ENCODE peak calls at places on chromosomes 1 and 21, in six cellular contexts. B, L, R, J, D and P are unnamed samples.

GRCh38 chr21:36430841-36431240 is 45.6 kb downstream of the CHAF1B start:
- DNase-seq in B (no peak), L (no peak), R (no peak), J (no peak), D (no peak), P (no peak)

GRCh38 chr1:159197767-159198557 is 6.7 kb upstream of the ACKR1 start:
- DNase-seq in B (peak), L (no peak), R (peak), J (peak), D (peak), P (peak)

GRCh38 chr1:64404202-64404601 is 65.7 kb upstream of the CACHD1 start:
- DNase-seq in B (no peak), L (no peak), R (no peak), J (no peak), D (no peak), P (no peak)

GRCh38 chr21:35352066-35352770 is 303.1 kb upstream of the RUNX1 start:
- DNase-seq in B (no peak), L (no peak), R (no peak), J (no peak), D (no peak), P (no peak)

GRCh38 chr1:19828546-19828945 is 13.5 kb upstream of the RNF186 start:
- DNase-seq in B (no peak), L (no peak), R (no peak), J (no peak), D (no peak), P (no peak)

GRCh38 chr1:193479187-193479586 is 292.8 kb upstream of the B3GALT2 start:
- DNase-seq in B (no peak), L (peak), R (no peak), J (no peak), D (no peak), P (no peak)

GRCh38 chr1:151815716-151816327 is 10.6 kb upstream of the LINGO4 start:
- DNase-seq in B (no peak), L (no peak), R (no peak), J (no peak), D (no peak), P (no peak)

GRCh38 chr1:37515185-37516034 is 844 bp upstream of the MEAF6 start:
- DNase-seq in B (no peak), L (no peak), R (no peak), J (no peak), D (no peak), P (no peak)

GRCh38 chr1:193634876-193635275 is 448.5 kb upstream of the B3GALT2 start:
- DNase-seq in B (no peak), L (no peak), R (no peak), J (no peak), D (no peak), P (no peak)

GRCh38 chr1:225754940-225755635 is 22.5 kb upstream of the SRP9 start:
- DNase-seq in B (no peak), L (no peak), R (no peak), J (no peak), D (peak), P (no peak)
- TF ChIP-seq SP1 in B (no peak), L (no peak), R (peak), J (no peak), D (no peak), P (no peak)

DNA sequence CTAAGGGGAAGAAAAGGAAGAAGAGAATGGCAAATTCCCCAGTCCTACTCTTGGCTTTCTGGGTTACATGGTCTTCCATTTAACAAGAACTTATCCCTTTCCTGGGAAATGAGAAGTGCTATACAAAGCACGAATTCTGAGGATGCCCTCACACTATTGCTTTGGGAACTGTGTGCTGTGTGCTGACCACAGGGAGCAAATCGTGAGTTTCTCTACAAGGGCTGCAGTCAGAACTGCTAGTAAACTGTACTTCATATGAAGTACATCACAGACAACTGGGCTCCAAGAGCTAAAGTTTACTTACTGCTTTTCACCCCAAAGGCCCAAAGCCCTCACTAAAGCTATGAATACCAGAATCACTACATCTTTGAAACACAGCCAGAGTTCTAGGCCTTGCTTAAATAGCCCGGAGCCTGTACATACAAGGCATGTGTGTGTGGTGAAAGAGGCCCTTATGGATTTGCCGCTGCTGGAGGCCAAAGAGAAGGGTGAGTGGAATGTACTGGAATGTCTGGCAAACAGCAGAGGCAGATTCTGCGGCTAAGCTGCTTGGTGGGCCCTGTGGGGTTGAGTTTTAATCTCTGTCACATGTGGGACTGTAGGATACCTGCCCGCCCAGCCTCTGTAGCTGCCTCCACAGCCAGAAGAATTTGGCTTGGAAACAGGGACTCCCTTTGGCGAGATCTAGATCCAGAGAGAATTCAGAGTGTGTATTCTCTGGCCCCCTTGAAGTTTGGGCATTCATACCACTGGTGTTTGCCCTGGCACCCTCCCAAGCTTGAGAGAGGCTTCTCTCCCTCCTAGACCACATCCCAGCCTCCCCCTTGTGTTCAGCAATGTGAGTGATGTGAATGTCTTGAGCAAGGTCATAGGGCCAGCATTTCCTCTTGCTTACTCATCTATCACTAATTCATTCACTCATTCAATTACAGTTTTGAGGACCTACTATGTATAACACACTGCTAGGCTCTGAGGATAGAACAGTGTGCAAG is 21.9 kb upstream of the TRIM67 start:
- DNase-seq in B (no peak), L (no peak), R (no peak), J (no peak), D (peak), P (no peak)
- TF ChIP-seq CTCF in B (no peak), L (no peak), R (no peak), J (no peak), D (no peak), P (no peak)

DNA sequence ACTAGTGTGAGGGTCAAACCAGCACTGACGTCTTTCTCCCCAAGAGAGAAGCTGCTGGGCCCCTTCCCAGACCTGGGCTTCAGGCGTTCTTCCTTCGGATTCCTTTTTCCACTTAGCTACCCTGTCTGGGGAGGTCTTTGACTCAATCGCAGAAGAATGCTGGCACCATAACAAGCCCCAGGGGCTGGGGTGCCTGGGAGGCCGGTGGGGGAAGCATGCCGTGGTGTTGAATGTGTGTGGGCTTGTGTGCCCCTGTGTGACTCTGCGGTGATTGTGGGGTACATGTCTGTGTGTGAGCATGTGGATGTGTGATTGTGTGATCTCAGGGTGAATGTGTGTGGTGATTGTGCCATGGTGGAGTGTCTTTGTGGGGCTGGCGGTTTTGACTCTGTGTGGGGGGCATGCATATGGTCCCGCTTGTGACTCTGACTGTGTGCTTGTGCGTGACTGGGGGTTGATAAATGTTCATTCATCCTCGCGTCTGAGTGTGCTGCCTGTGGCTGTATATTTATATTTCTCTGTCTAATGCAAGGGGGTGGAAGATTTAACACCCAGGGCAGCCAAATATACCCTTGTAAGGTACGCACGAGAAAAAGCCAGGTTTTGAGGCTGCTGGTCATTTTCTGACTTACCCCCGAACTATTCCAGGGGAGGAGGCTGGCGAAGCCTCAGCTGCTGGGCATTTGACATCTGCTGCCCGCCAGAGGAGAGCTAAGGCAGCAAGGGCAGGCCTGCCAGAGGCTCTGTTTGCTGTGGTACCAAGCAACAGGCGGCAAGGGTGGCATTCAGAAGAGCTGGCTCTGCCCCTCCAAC is 1.1 kb upstream of the SYNC start:
- DNase-seq in B (no peak), L (no peak), R (no peak), J (no peak), D (no peak), P (no peak)
- TF ChIP-seq SP1 in B (no peak), L (no peak), R (no peak), J (no peak), D (no peak), P (no peak)

DNA sequence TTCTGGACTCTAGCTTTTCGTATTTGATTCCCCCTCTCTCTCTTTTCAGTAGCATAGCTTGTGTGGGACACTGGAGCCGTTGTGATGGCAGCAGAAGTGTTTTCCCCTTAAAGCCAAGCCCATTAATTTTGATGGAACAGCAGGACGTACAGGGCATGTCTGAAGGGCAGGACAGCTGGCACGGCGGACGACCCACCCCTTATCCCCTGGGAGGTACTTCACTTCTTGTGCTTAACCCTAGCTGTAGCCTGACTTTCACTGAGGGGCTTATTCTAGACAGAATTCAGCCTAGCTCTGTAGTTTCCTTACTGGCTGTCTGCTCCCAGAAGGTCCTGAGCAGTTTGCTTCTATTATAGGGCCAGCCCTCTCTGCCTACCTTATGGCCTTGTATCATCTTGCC is 8.6 kb upstream of the PPFIA4 start:
- DNase-seq in B (no peak), L (no peak), R (no peak), J (no peak), D (no peak), P (no peak)
- TF ChIP-seq CTCF in B (no peak), L (no peak), R (no peak), J (no peak), D (no peak), P (no peak)

GRCh38 chr1:169999357-169999756 is 75.1 kb downstream of the KIFAP3 start:
- DNase-seq in B (no peak), L (no peak), R (peak), J (no peak), D (no peak), P (no peak)
- TF ChIP-seq SP1 in B (no peak), L (no peak), R (peak), J (no peak), D (no peak), P (no peak)

DNA sequence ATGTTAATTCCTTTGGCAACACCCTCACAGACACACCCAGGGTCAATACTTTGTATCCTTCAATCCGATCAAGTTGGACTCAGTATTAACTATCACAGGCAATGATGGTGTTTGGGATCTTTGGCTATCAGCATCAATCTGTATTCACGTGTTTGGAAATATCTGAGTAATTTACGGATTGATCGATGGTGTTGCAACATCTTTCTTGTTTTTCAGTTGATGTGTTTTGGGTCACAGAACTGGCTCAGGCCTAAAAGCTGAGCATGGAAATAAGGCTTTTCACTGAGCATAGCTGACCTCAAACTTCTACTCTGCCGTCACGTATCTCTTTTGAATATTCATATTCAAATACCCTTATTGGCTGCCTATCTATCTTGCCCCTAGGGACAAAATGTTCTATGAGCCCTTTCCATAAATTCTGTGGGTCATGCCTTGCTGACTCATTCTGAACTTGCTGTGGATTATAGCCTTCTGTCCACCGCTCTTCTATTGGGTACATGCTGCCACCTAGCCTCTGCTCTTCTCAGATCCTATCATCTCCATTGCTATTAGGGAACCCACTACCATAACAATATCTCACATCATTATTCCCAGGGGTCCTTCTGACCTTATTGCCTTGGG is 156.0 kb downstream of the PDE4B start:
- DNase-seq in B (no peak), L (no peak), R (peak), J (no peak), D (no peak), P (peak)
- TF ChIP-seq CTCF in B (no peak), L (no peak), R (peak), J (no peak), D (peak), P (peak)

GRCh38 chr1:95073446-95073845 is 695 bp upstream of the ALG14 start:
- DNase-seq in B (no peak), L (no peak), R (no peak), J (no peak), D (no peak), P (no peak)
- TF ChIP-seq SP1 in B (no peak), L (no peak), R (no peak), J (no peak), D (no peak), P (no peak)

GRCh38 chr1:50023292-50024159 is at the start of gene AGBL4:
- DNase-seq in B (peak), L (no peak), R (no peak), J (peak), D (no peak), P (peak)
- TF ChIP-seq CTCF in B (no peak), L (no peak), R (no peak), J (no peak), D (no peak), P (no peak)

DNA sequence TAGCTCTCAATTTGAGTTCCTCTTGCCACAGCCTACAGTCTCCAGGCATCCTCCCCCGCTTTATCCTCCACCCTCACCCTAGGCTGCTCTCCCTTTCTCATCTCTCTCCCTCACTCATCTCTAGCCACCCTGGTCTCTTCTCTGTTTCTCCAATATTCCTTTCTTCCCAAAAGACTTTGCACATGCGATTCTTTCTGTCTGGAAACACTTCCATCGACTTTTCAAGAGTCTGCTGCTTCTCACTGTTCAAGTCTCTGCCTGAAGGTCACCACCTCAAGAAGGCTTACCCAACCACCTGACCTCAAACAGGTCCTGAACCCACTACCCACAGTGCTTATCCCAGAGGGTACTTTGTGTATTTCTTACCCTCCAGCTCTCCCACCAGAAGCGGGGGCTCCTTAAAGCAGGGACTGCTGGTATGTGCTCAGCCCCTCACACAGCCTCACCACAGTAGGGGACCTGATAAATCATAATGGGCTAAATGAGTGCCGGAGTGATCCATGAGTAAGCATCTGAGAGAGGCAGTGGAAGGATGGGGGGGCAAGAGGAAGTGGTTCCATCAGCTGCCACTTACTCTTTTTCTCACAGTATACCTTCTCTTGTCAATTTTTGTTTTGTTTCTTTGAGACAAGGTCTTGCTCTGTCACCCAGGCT is 14.3 kb upstream of the KRTAP19-8 start:
- DNase-seq in B (no peak), L (no peak), R (no peak), J (no peak), D (no peak), P (no peak)
- TF ChIP-seq SP1 in B (no peak), L (no peak), R (no peak), J (no peak), D (no peak), P (no peak)

DNA sequence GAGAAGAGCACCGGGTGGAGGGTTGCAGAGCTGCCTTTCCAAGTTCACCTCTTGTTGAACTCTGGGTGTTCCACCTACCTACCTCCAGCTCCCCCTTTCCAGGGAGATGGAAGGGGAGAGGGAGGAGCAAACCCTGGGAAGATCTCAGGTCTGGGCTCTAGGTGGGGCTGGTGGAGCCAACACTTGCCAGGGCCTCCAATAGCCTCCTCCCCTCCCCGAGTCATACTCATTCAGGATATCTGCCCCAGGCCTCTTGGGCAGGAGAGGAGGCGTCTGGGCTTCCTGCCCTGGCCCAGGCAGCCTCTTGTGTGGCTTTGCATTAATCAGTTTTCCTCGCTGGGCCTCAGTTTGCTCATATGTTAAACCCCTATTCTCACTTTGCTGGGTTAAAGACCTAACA is 13.4 kb downstream of the RAP1GAP start:
- DNase-seq in B (peak), L (no peak), R (peak), J (no peak), D (peak), P (peak)
- TF ChIP-seq CTCF in B (no peak), L (no peak), R (peak), J (peak), D (peak), P (peak)